ENCODE peak calls at places on chromosomes 13 and 19, in seven cellular contexts. V is hepatic stellate cell; C is stimulated activated naive B cell treated with anti-CD40 and anti-IgM and Interleukin-4, amounts not matched to agents 10 μg/mL and 1 μg/mL and 100 μg/mL, for 72 hours; X is NCI-H1092 treated with DMSO at 0.1 percent for 48 hours; U is stimulated activated CD4-positive, alpha-beta T cell treated with anti-CD3 and anti-CD28 coated beads, Interleukin-1b, Interleukin-23, amount 100 ng/mL, for 1 hour; A is pancreas; E is heart right ventricle. T is an unnamed sample.
A peak's percentile ranks its signal among the peaks of the same experiment; 100 is the strongest.

GRCh38 chr19:42596391-42597071 is 1.8 kb upstream of the CEACAM8 start:
- DNase-seq in V (peak; percentile 34), X (peak; percentile 18), C (peak; percentile 27), E (no peak), U (no peak), A (peak; percentile 72), T (peak; percentile 9)

GRCh38 chr13:37009692-37010091 is 9.1 kb downstream of the EXOSC8 start:
- DNase-seq in X (no peak), V (no peak), C (no peak), A (no peak), U (no peak), E (no peak), T (no peak)

GRCh38 chr13:45331981-45332830 is 8.8 kb downstream of the TPT1 start:
- DNase-seq in U (no peak), C (no peak), V (peak; percentile 37), A (no peak), X (no peak), E (no peak), T (no peak)

GRCh38 chr19:12484011-12484370 is 625 bp downstream of the ZNF709 start:
- DNase-seq in C (no peak), E (no peak), A (no peak), X (no peak), U (no peak), V (peak; percentile 11), T (no peak)

GRCh38 chr19:38277969-38278680 is 13.8 kb downstream of the SPINT2 start:
- DNase-seq in E (peak; percentile 85), X (no peak), V (peak; percentile 88), U (no peak), C (no peak), A (no peak), T (no peak)

GRCh38 chr19:11356074-11356397 is 804 bp downstream of the PLPPR2 start:
- DNase-seq in X (no peak), V (no peak), C (no peak), U (no peak), A (no peak), E (no peak), T (no peak)

GRCh38 chr13:21240586-21240985 is 64.1 kb downstream of the MRPL57 start:
- DNase-seq in A (no peak), X (no peak), E (no peak), U (no peak), V (no peak), C (no peak), T (no peak)

GRCh38 chr19:4675346-4675745 is 5.2 kb upstream of the MYDGF start:
- DNase-seq in A (no peak), C (no peak), X (no peak), U (no peak), E (no peak), V (no peak), T (no peak)

GRCh38 chr13:27182844-27183497 is 11.4 kb upstream of the USP12 start:
- DNase-seq in A (no peak), E (peak; percentile 79), C (no peak), X (no peak), V (peak; percentile 79), U (no peak), T (no peak)

GRCh38 chr19:3608079-3608641 is 1.5 kb upstream of the TBXA2R start:
- DNase-seq in E (no peak), C (no peak), V (no peak), X (no peak), A (no peak), U (no peak), T (no peak)

GRCh38 chr13:71242191-71242590 is 624.8 kb downstream of the DACH1 start:
- DNase-seq in E (peak; percentile 8), A (no peak), X (peak; percentile 91), V (no peak), U (no peak), C (no peak), T (peak; percentile 46)

GRCh38 chr13:42762917-42763316 is 18.5 kb upstream of the FAM216B start:
- DNase-seq in U (no peak), V (no peak), C (no peak), X (no peak), A (no peak), E (no peak), T (no peak)

GRCh38 chr13:33323766-33324525 is 38.4 kb upstream of the STARD13 start:
- DNase-seq in A (no peak), X (no peak), E (no peak), V (no peak), U (no peak), C (no peak), T (no peak)

GRCh38 chr19:32373614-32374295 is 28.3 kb downstream of the ZNF507 start:
- DNase-seq in X (peak; percentile 5), E (peak; percentile 42), A (no peak), C (no peak), U (no peak), V (peak; percentile 72), T (no peak)

GRCh38 chr13:77022341-77022740 is 4.6 kb downstream of the FBXL3 start:
- DNase-seq in V (peak; percentile 32), X (no peak), A (no peak), U (no peak), E (no peak), C (no peak), T (no peak)

GRCh38 chr13:45951724-45952123 is 100.2 kb upstream of the SIAH3 start:
- DNase-seq in U (no peak), C (no peak), E (no peak), X (no peak), V (no peak), A (no peak), T (no peak)

GRCh38 chr19:33438016-33438671 is 64.6 kb downstream of the CEBPG start:
- DNase-seq in U (no peak), A (peak; percentile 44), E (peak; percentile 23), C (no peak), X (peak; percentile 73), V (no peak), T (peak; percentile 83)

GRCh38 chr19:55462722-55463121 is 1.3 kb upstream of the ISOC2 start:
- DNase-seq in C (no peak), A (peak; percentile 23), V (no peak), E (no peak), X (no peak), U (no peak), T (no peak)

GRCh38 chr19:15913384-15913783 is 15.5 kb upstream of the CYP4F2 start:
- DNase-seq in A (no peak), X (no peak), U (no peak), C (no peak), E (no peak), V (no peak), T (no peak)

GRCh38 chr19:48635263-48635965 is 1.8 kb downstream of the DBP start:
- DNase-seq in X (peak; percentile 58), E (peak; percentile 78), U (peak; percentile 42), C (peak; percentile 69), V (peak; percentile 70), A (peak; percentile 90), T (peak; percentile 74)

GRCh38 chr13:74052402-74052928 is 81.7 kb downstream of the KLF12 start:
- DNase-seq in E (no peak), C (no peak), X (no peak), V (no peak), U (no peak), A (no peak), T (no peak)

GRCh38 chr13:73194310-73194709 is 135.5 kb downstream of the KLF5 start:
- DNase-seq in A (no peak), X (no peak), C (no peak), V (no peak), U (no peak), E (no peak), T (no peak)

GRCh38 chr19:31976775-31977536 is 368.5 kb upstream of the ZNF507 start:
- DNase-seq in V (no peak), U (no peak), A (no peak), E (no peak), X (no peak), C (no peak), T (no peak)

T was measured in NCI-H1417.